ENCODE peak calls at places on chromosomes 2 and 18, in ten cellular contexts. N is PC-3; R is MCF 10A; J is activated CD4-positive, alpha-beta T cell treated with anti-CD3 and anti-CD28 coated beads, Interleukin-2, amount 50 U/mL, for 1 hour; W is T follicular helper cell; C is RWPE2; I is Kasumi-1; O is nephron progenitor cell; S is AG08395; U is stimulated activated CD4-positive, alpha-beta T cell treated with anti-CD3 and anti-CD28 coated beads, Interleukin-1b, Interleukin-23, amount 100 ng/mL, for 48 hours. P is an unnamed sample.

GRCh38 chr18:46099463-46099862 is 1.4 kb upstream of the ATP5F1A start:
- DNase-seq in J (no peak), C (no peak), N (no peak), O (no peak), S (no peak), R (no peak), I (no peak), W (no peak), U (no peak), P (no peak)

GRCh38 chr2:120318626-120319025 is 27.3 kb upstream of the INHBB start:
- DNase-seq in J (no peak), S (peak; percentile 58), U (no peak), R (peak; percentile 47), W (no peak), I (no peak), O (no peak), N (no peak), C (peak; percentile 42), P (no peak)

GRCh38 chr2:56474412-56475158 is 290.8 kb downstream of the CCDC85A start:
- DNase-seq in W (no peak), O (no peak), C (no peak), I (no peak), S (peak; percentile 35), N (no peak), U (no peak), J (no peak), R (peak; percentile 86), P (no peak)

GRCh38 chr18:74234326-74235171 is 57.2 kb downstream of the CYB5A start:
- DNase-seq in S (peak; percentile 17), I (no peak), O (no peak), W (no peak), C (no peak), J (no peak), U (no peak), N (peak; percentile 73), R (peak; percentile 83), P (no peak)

GRCh38 chr18:24734058-24734457 is 273.6 kb downstream of the HRH4 start:
- DNase-seq in N (peak; percentile 47), U (no peak), R (peak; percentile 15), W (no peak), I (peak; percentile 18), C (no peak), J (no peak), O (peak; percentile 42), S (no peak), P (peak; percentile 20)

GRCh38 chr2:35580951-35581350 is 774.6 kb upstream of the CRIM1 start:
- DNase-seq in N (no peak), O (no peak), I (no peak), S (no peak), C (no peak), U (no peak), W (no peak), R (no peak), J (no peak), P (no peak)

GRCh38 chr2:58047373-58047674 is 718 bp downstream of the VRK2 start:
- DNase-seq in R (no peak), O (no peak), C (no peak), J (no peak), S (peak; percentile 18), I (peak; percentile 83), U (no peak), W (no peak), N (peak; percentile 39), P (no peak)

GRCh38 chr2:56287974-56288373 is 104.2 kb downstream of the CCDC85A start:
- DNase-seq in J (no peak), S (peak; percentile 44), I (no peak), O (no peak), U (no peak), C (no peak), W (no peak), R (no peak), N (peak; percentile 84), P (no peak)

GRCh38 chr2:156087875-156088274 is 244.6 kb downstream of the NR4A2 start:
- DNase-seq in U (no peak), W (no peak), N (peak; percentile 59), O (no peak), C (no peak), R (peak; percentile 12), S (no peak), I (no peak), J (no peak), P (no peak)

GRCh38 chr2:216464104-216464720 is 34.4 kb upstream of the RPL37A start:
- DNase-seq in R (no peak), U (no peak), C (no peak), W (no peak), I (no peak), J (no peak), N (no peak), O (no peak), S (no peak), P (no peak)

GRCh38 chr2:18988557-18989232 is 369.7 kb downstream of the OSR1 start:
- DNase-seq in R (no peak), W (no peak), C (no peak), N (no peak), S (no peak), O (no peak), J (no peak), U (no peak), I (no peak), P (no peak)

GRCh38 chr2:46364797-46365457 is 67.7 kb downstream of the EPAS1 start:
- DNase-seq in J (peak; percentile 10), N (peak; percentile 83), W (no peak), I (peak; percentile 80), C (no peak), R (peak; percentile 67), O (peak; percentile 30), U (no peak), S (peak; percentile 64), P (peak; percentile 64)

GRCh38 chr18:75043478-75043877 is 165.5 kb downstream of the PTGR3 start:
- DNase-seq in W (no peak), O (no peak), N (no peak), C (no peak), U (no peak), S (no peak), J (no peak), R (no peak), I (no peak), P (no peak)

GRCh38 chr2:80499095-80499494 is 194.5 kb upstream of the LRRTM1 start:
- DNase-seq in J (no peak), O (peak; percentile 23), R (peak; percentile 59), S (peak; percentile 31), I (peak; percentile 54), N (peak; percentile 56), C (no peak), W (no peak), U (no peak), P (peak; percentile 58)

GRCh38 chr2:129723277-129724020 is 256.0 kb upstream of the RAB6C start:
- DNase-seq in W (no peak), J (no peak), I (no peak), U (no peak), R (no peak), C (no peak), N (no peak), O (no peak), S (no peak), P (no peak)

GRCh38 chr2:8679827-8680731 is 1.8 kb upstream of the ID2 start:
- DNase-seq in C (no peak), W (no peak), O (peak; percentile 31), R (peak; percentile 10), U (no peak), S (peak; percentile 31), J (no peak), I (no peak), N (peak; percentile 33), P (peak; percentile 53)

GRCh38 chr2:195390686-195391085 is 266.3 kb upstream of the SLC39A10 start:
- DNase-seq in W (no peak), O (no peak), J (no peak), U (no peak), R (no peak), C (no peak), I (no peak), N (peak; percentile 32), S (no peak), P (no peak)

GRCh38 chr2:99974275-99974674 is 168.1 kb downstream of the AFF3 start:
- DNase-seq in C (no peak), U (peak; percentile 14), I (no peak), O (no peak), S (no peak), R (peak; percentile 40), N (peak; percentile 52), J (no peak), W (no peak), P (no peak)

GRCh38 chr18:58901783-58902182 is 37.1 kb downstream of the ZNF532 start:
- DNase-seq in N (no peak), R (no peak), W (no peak), C (no peak), U (no peak), J (no peak), S (no peak), O (no peak), I (no peak), P (no peak)

GRCh38 chr2:231278868-231279267 is 80.4 kb downstream of the ARMC9 start:
- DNase-seq in W (no peak), U (no peak), S (no peak), R (no peak), I (no peak), N (no peak), J (no peak), O (no peak), C (no peak), P (no peak)

GRCh38 chr2:96291751-96292150 is 13.6 kb downstream of the SNRNP200 start:
- DNase-seq in O (no peak), N (no peak), R (peak; percentile 50), W (no peak), S (no peak), U (no peak), I (no peak), J (no peak), C (no peak), P (no peak)

GRCh38 chr2:39216495-39217191 is 27.1 kb downstream of the CDKL4 start:
- DNase-seq in C (no peak), U (peak; percentile 67), N (no peak), W (peak; percentile 41), J (peak; percentile 61), O (no peak), S (no peak), I (peak; percentile 38), R (no peak), P (no peak)

GRCh38 chr2:55916473-55917049 is 7.0 kb downstream of the EFEMP1 start:
- DNase-seq in N (no peak), O (no peak), S (no peak), R (peak; percentile 9), J (no peak), I (no peak), U (no peak), C (no peak), W (no peak), P (peak; percentile 85)

GRCh38 chr2:216012133-216012829 is 1.1 kb downstream of the MREG start:
- DNase-seq in N (peak; percentile 77), C (no peak), S (peak; percentile 38), I (no peak), R (peak; percentile 87), U (no peak), W (no peak), J (no peak), O (no peak), P (no peak)

GRCh38 chr18:3664563-3665178 is 214.7 kb downstream of the TGIF1 start:
- DNase-seq in N (no peak), J (no peak), C (no peak), O (no peak), I (peak; percentile 80), R (no peak), W (no peak), U (no peak), S (no peak), P (no peak)

GRCh38 chr2:164840458-164840929 is 1.1 kb downstream of the COBLL1 start:
- DNase-seq in I (no peak), J (no peak), U (no peak), C (peak; percentile 59), O (peak; percentile 20), W (no peak), S (peak; percentile 8), R (peak; percentile 37), N (peak; percentile 41), P (peak; percentile 51)

GRCh38 chr18:23158884-23159820 is 23.9 kb downstream of the CABLES1 start:
- DNase-seq in O (no peak), N (no peak), W (no peak), I (no peak), R (no peak), U (no peak), S (no peak), J (no peak), C (no peak), P (no peak)

GRCh38 chr2:8135051-8135675 is 546.7 kb upstream of the ID2 start:
- DNase-seq in U (no peak), S (no peak), N (no peak), I (peak; percentile 69), O (no peak), J (no peak), C (no peak), W (no peak), R (no peak), P (no peak)